ENCODE peak calls at places on chromosome 6, in four cellular contexts. O, W, L and F are unnamed samples.

GRCh38 chr6:11987390-11987789 is 24.7 kb upstream of the HIVEP1 start:
- DNase-seq in O (no peak), W (no peak), L (no peak), F (no peak)

GRCh38 chr6:157244175-157244574 is 79.1 kb downstream of the TMEM242 start:
- DNase-seq in O (no peak), W (no peak), L (peak; percentile 28), F (no peak)

GRCh38 chr6:99349620-99350141 is at the start of gene FAXC:
- DNase-seq in O (peak; percentile 16), W (no peak), L (peak; percentile 37), F (peak; percentile 90)

GRCh38 chr6:163354085-163354484 is 60.4 kb upstream of the QKI start:
- DNase-seq in O (no peak), W (no peak), L (no peak), F (no peak)

GRCh38 chr6:28794175-28795002 is 129.4 kb downstream of the TRIM27 start:
- DNase-seq in O (no peak), W (no peak), L (peak; percentile 75), F (no peak)

GRCh38 chr6:137025786-137026730 is 18.7 kb downstream of the IL20RA start:
- DNase-seq in O (no peak), W (no peak), L (no peak), F (no peak)

GRCh38 chr6:118825661-118826060 is 68.3 kb upstream of the ASF1A start:
- DNase-seq in O (no peak), W (no peak), L (no peak), F (no peak)

GRCh38 chr6:5337573-5337972 is 76.3 kb downstream of the FARS2 start:
- DNase-seq in O (no peak), W (no peak), L (peak; percentile 11), F (no peak)

GRCh38 chr6:31143148-31143547 is 4.3 kb upstream of the PSORS1C2 start:
- DNase-seq in O (no peak), W (peak; percentile 72), L (no peak), F (peak; percentile 94)

GRCh38 chr6:123316733-123317323 is 319.9 kb downstream of the TRDN start:
- DNase-seq in O (no peak), W (no peak), L (peak; percentile 62), F (no peak)

GRCh38 chr6:140174509-140174908 is 800.1 kb upstream of the CITED2 start:
- DNase-seq in O (peak; percentile 8), W (no peak), L (no peak), F (no peak)

GRCh38 chr6:145569140-145569539 is 166.2 kb downstream of the EPM2A start:
- DNase-seq in O (no peak), W (no peak), L (no peak), F (no peak)

DNA sequence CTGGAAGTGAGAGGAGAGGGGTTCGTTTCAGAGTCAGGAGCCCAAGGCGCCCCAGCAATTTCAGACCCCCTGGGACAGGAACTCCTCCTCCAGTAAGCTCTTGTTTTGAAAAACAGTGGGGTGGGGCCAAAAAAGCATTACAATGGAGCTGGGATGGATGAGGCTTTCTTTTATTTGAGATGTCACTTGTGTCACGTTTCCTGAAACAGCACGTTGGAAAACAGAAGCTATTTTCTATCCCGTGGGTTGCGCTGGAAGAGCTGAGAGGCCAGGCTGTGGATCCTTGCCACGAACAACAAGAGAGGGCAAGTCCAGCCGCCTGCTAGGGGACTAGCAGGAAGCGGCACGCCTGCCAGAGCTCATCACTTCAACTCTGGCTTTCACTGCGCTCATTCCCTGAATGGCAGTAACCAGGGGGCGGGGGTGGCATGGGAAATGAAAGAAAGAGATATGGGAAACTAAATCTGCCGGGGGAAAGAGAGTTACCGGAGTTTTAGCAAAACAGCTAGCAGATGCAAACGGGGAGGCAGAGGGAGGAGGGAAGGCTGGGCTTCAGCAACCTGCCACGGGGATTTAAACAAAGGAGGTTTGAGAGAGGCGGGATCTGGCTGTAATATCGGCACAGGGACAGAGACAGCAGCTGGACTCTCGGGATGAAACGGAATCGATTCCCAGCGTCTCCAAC is 34.6 kb downstream of the GCNT2 start:
- DNase-seq in O (no peak), W (peak; percentile 72), L (peak; percentile 52), F (peak; percentile 53)
- H3K4me3 ChIP-seq in O (no peak overlapping the region), W (peak overlapping the region; percentile 48), L (peak overlapping the region; percentile 44), F (peak overlapping the region; percentile 52)

GRCh38 chr6:113936093-113936934 is 34.6 kb downstream of the HDAC2 start:
- DNase-seq in O (peak; percentile 33), W (peak; percentile 32), L (peak; percentile 76), F (peak; percentile 30)

GRCh38 chr6:113944701-113945100 is 26.2 kb downstream of the HDAC2 start:
- DNase-seq in O (no peak), W (no peak), L (no peak), F (no peak)

GRCh38 chr6:113934101-113934500 is 36.8 kb downstream of the HDAC2 start:
- DNase-seq in O (no peak), W (no peak), L (no peak), F (no peak)

DNA sequence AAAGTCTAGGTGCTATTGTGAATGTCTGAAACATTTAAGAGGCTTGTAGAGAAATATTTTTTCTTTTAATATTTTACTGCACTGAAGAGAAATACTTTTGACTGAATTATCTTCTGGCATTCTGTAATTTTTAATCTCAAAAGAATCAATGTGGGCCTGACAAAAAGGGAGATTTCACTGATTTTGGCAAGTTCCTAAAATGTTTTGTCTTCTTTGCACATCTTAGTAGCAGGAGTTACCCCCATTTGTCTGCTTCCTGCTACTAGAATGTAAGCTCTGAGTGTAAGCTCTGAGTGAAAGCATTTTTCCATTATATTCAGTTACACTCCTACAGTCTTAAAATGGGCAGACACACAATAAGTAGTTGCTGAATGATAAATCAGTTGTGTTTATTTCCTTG is 31.1 kb downstream of the HDAC2 start:
- DNase-seq in O (no peak), W (no peak), L (no peak), F (no peak)
- H3K36me3 ChIP-seq in O (peaks cover 45% of the 10 kb centered on the region), W (no peaks in the 10 kb centered on the region), L (peaks cover 61% of the 10 kb centered on the region), F (peaks cover 26% of the 10 kb centered on the region)

GRCh38 chr6:16769131-16769985 is 8.1 kb upstream of the ATXN1 start:
- DNase-seq in O (peak; percentile 84), W (peak; percentile 66), L (peak; percentile 93), F (no peak)
- H3K4me3 ChIP-seq in O (no peak overlapping the region), W (no peak overlapping the region), L (no peak overlapping the region), F (no peak overlapping the region)

DNA sequence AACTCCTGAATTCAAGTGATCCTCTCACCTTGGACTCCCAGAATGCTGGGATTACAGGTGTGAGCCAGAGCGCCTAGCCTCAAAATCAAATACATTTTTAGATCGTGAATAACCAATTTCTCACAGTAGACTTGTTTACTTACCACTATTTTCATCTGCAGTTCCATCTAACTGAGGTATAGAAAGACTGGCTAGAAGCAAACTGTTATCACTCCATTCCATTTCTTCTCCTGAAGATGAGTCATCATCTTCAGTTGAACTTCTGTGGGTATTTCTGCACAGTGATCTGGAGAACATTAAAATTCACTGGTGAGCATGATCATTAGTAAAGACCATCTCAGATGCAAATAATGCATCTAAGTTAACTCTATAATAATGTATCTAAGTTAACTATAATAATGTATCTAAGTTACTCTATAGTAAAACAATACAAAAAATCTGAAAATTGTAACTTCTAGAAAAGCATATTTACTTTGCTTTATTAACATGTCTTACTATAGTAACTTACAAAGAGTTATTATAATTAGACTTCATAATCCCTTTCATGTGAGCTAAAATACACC is 105.4 kb downstream of the REV3L start:
- DNase-seq in O (no peak), W (no peak), L (no peak), F (no peak)
- H3K36me3 ChIP-seq in O (peaks cover 12% of the 10 kb centered on the region), W (no peaks in the 10 kb centered on the region), L (peaks cover 44% of the 10 kb centered on the region), F (no peaks in the 10 kb centered on the region)

GRCh38 chr6:158262082-158262481 is 50.2 kb upstream of the TULP4 start:
- DNase-seq in O (no peak), W (no peak), L (no peak), F (no peak)
- H3K4me3 ChIP-seq in O (no peak overlapping the region), W (no peak overlapping the region), L (no peak overlapping the region), F (no peak overlapping the region)

GRCh38 chr6:33735201-33735600 is 11.5 kb downstream of the IP6K3 start:
- DNase-seq in O (no peak), W (no peak), L (no peak), F (no peak)
- H3K36me3 ChIP-seq in O (no peaks in the 10 kb centered on the region), W (no peaks in the 10 kb centered on the region), L (no peaks in the 10 kb centered on the region), F (no peaks in the 10 kb centered on the region)

DNA sequence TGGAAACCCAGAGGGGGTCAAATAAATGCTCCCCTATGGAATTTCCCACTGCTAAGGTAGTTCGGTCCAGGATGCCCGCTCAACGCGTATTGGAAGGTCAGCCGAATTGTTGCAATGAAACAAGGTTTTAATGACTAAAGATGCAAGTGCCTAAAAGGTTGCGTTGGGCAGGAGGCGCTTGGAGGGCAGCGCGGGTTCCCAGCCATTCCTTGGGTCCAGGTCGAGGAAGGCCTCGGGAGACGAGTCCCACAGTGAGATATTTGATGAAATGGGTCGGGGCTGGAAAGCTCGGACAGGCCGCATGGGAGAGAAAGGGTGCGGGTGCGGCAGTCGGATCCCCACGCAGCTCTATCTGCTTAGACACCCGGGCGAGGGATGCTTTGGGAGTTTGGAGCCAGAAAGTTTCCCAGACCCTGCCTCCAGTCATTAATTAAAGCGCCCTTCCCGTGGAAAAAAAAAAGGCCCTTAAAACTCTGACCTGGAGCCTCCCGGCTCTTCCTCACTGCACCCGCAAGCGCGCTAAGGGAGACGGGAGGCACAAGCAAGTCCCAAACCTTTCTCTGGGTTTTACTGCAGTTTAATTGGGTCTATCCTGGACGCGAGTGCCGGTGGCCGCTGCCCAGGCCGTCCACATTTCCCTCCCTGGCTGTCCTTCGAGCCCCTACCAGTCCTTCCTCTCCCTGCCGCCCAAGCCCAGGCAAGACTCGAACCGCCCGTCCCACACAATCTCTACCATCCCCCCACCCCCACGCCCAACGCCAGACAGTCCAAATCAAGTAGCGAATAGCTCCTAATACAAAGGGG is 24.2 kb downstream of the TFAP2A start:
- DNase-seq in O (no peak), W (no peak), L (no peak), F (peak; percentile 73)
- H3K4me3 ChIP-seq in O (no peak overlapping the region), W (no peak overlapping the region), L (no peak overlapping the region), F (no peak overlapping the region)